ENCODE peak calls at places on chromosomes 3 and 15, in six cellular contexts. One of them, this sample, is unnamed.

GRCh38 chr3:152352559-152352958 is 83.8 kb downstream of the MBNL1 start:
- DNase-seq in HCT116: no peak
- DNase-seq in K562: no peak
- DNase-seq in SK-N-SH: no peak
- DNase-seq in HepG2: no peak
- DNase-seq in H1: no peak
- DNase-seq in this sample: no peak

GRCh38 chr15:74793135-74794028 is 11.5 kb downstream of the CSK start:
- DNase-seq in HCT116: no peak
- DNase-seq in K562: no peak
- DNase-seq in SK-N-SH: no peak
- DNase-seq in HepG2: no peak
- DNase-seq in H1: no peak
- DNase-seq in this sample: no peak

GRCh38 chr15:31108836-31109235 is 7.3 kb upstream of the TRPM1 start:
- DNase-seq in HCT116: no peak
- DNase-seq in K562: no peak
- DNase-seq in SK-N-SH: no peak
- DNase-seq in HepG2: no peak
- DNase-seq in H1: no peak
- DNase-seq in this sample: no peak

GRCh38 chr15:67840747-67841634 is 1.1 kb upstream of the RNU6-1 start:
- DNase-seq in HCT116: no peak
- DNase-seq in K562: peak
- DNase-seq in SK-N-SH: peak
- DNase-seq in HepG2: peak
- DNase-seq in H1: no peak
- DNase-seq in this sample: no peak

GRCh38 chr3:183781246-183781645 is 44.1 kb downstream of the MAP6D1 start:
- DNase-seq in HCT116: no peak
- DNase-seq in K562: no peak
- DNase-seq in SK-N-SH: no peak
- DNase-seq in HepG2: no peak
- DNase-seq in H1: no peak
- DNase-seq in this sample: no peak

GRCh38 chr3:134867277-134867676 is 72.2 kb downstream of the EPHB1 start:
- DNase-seq in HCT116: no peak
- DNase-seq in K562: no peak
- DNase-seq in SK-N-SH: no peak
- DNase-seq in HepG2: no peak
- DNase-seq in H1: no peak
- DNase-seq in this sample: no peak

GRCh38 chr3:42491876-42492507 is 10.5 kb upstream of the VIPR1 start:
- DNase-seq in HCT116: no peak
- DNase-seq in K562: no peak
- DNase-seq in SK-N-SH: no peak
- DNase-seq in HepG2: no peak
- DNase-seq in H1: no peak
- DNase-seq in this sample: no peak

GRCh38 chr3:49745986-49746385 is 22.2 kb upstream of the GMPPB start:
- DNase-seq in HCT116: no peak
- DNase-seq in K562: no peak
- DNase-seq in SK-N-SH: no peak
- DNase-seq in HepG2: no peak
- DNase-seq in H1: no peak
- DNase-seq in this sample: no peak

GRCh38 chr3:57929988-57930387 is 78.2 kb upstream of the FLNB start:
- DNase-seq in HCT116: no peak
- DNase-seq in K562: no peak
- DNase-seq in SK-N-SH: no peak
- DNase-seq in HepG2: no peak
- DNase-seq in H1: no peak
- DNase-seq in this sample: no peak

GRCh38 chr3:51874889-51875288 is 512 bp downstream of the IQCF5 start:
- DNase-seq in HCT116: no peak
- DNase-seq in K562: no peak
- DNase-seq in SK-N-SH: no peak
- DNase-seq in HepG2: no peak
- DNase-seq in H1: no peak
- DNase-seq in this sample: no peak

GRCh38 chr15:44490628-44491027 is 46.3 kb upstream of the EIF3J start:
- DNase-seq in HCT116: no peak
- DNase-seq in K562: no peak
- DNase-seq in SK-N-SH: no peak
- DNase-seq in HepG2: no peak
- DNase-seq in H1: no peak
- DNase-seq in this sample: no peak
- TF ChIP-seq JUND in HCT116: no peak
- TF ChIP-seq JUND in K562: no peak
- TF ChIP-seq JUND in SK-N-SH: peak
- TF ChIP-seq JUND in HepG2: no peak
- TF ChIP-seq JUND in H1: no peak
- TF ChIP-seq JUND in this sample: no peak

GRCh38 chr3:132265488-132265887 is 51.7 kb upstream of the ACP3 start:
- DNase-seq in HCT116: no peak
- DNase-seq in K562: no peak
- DNase-seq in SK-N-SH: no peak
- DNase-seq in HepG2: no peak
- DNase-seq in H1: no peak
- DNase-seq in this sample: no peak
- TF ChIP-seq JUND in HCT116: no peak
- TF ChIP-seq JUND in K562: no peak
- TF ChIP-seq JUND in SK-N-SH: no peak
- TF ChIP-seq JUND in HepG2: no peak
- TF ChIP-seq JUND in H1: no peak
- TF ChIP-seq JUND in this sample: no peak

GRCh38 chr3:39126532-39127071 is 19.1 kb downstream of the TTC21A start:
- DNase-seq in HCT116: no peak
- DNase-seq in K562: peak
- DNase-seq in SK-N-SH: peak
- DNase-seq in HepG2: peak
- DNase-seq in H1: no peak
- DNase-seq in this sample: peak
- TF ChIP-seq JUND in HCT116: no peak
- TF ChIP-seq JUND in K562: no peak
- TF ChIP-seq JUND in SK-N-SH: no peak
- TF ChIP-seq JUND in HepG2: no peak
- TF ChIP-seq JUND in H1: no peak
- TF ChIP-seq JUND in this sample: no peak

GRCh38 chr3:24505678-24506560 is 11.3 kb upstream of the THRB start:
- DNase-seq in HCT116: no peak
- DNase-seq in K562: peak
- DNase-seq in SK-N-SH: no peak
- DNase-seq in HepG2: no peak
- DNase-seq in H1: no peak
- DNase-seq in this sample: no peak

GRCh38 chr3:24500806-24501205 is 6.2 kb upstream of the THRB start:
- DNase-seq in HCT116: no peak
- DNase-seq in K562: no peak
- DNase-seq in SK-N-SH: no peak
- DNase-seq in HepG2: no peak
- DNase-seq in H1: no peak
- DNase-seq in this sample: no peak

GRCh38 chr3:24502690-24503089 is 8.0 kb upstream of the THRB start:
- DNase-seq in HCT116: no peak
- DNase-seq in K562: peak
- DNase-seq in SK-N-SH: no peak
- DNase-seq in HepG2: no peak
- DNase-seq in H1: no peak
- DNase-seq in this sample: no peak

GRCh38 chr3:24504765-24505164 is 10.1 kb upstream of the THRB start:
- DNase-seq in HCT116: no peak
- DNase-seq in K562: no peak
- DNase-seq in SK-N-SH: no peak
- DNase-seq in HepG2: no peak
- DNase-seq in H1: no peak
- DNase-seq in this sample: no peak

GRCh38 chr3:24503499-24504176 is 9.0 kb upstream of the THRB start:
- DNase-seq in HCT116: no peak
- DNase-seq in K562: no peak
- DNase-seq in SK-N-SH: no peak
- DNase-seq in HepG2: no peak
- DNase-seq in H1: no peak
- DNase-seq in this sample: no peak
- TF ChIP-seq JUND in HCT116: no peak
- TF ChIP-seq JUND in K562: no peak
- TF ChIP-seq JUND in SK-N-SH: no peak
- TF ChIP-seq JUND in HepG2: no peak
- TF ChIP-seq JUND in H1: no peak
- TF ChIP-seq JUND in this sample: no peak

GRCh38 chr3:126934149-126934548 is 48.8 kb upstream of the PLXNA1 start:
- DNase-seq in HCT116: no peak
- DNase-seq in K562: no peak
- DNase-seq in SK-N-SH: peak
- DNase-seq in HepG2: no peak
- DNase-seq in H1: no peak
- DNase-seq in this sample: no peak
- TF ChIP-seq JUND in HCT116: no peak
- TF ChIP-seq JUND in K562: no peak
- TF ChIP-seq JUND in SK-N-SH: no peak
- TF ChIP-seq JUND in HepG2: no peak
- TF ChIP-seq JUND in H1: no peak
- TF ChIP-seq JUND in this sample: no peak

GRCh38 chr3:63880653-63881052 is 17.0 kb downstream of the ATXN7 start:
- DNase-seq in HCT116: no peak
- DNase-seq in K562: no peak
- DNase-seq in SK-N-SH: no peak
- DNase-seq in HepG2: no peak
- DNase-seq in H1: no peak
- DNase-seq in this sample: no peak
- TF ChIP-seq JUND in HCT116: no peak
- TF ChIP-seq JUND in K562: no peak
- TF ChIP-seq JUND in SK-N-SH: no peak
- TF ChIP-seq JUND in HepG2: no peak
- TF ChIP-seq JUND in H1: no peak
- TF ChIP-seq JUND in this sample: no peak

GRCh38 chr3:8538904-8539303 is 37.3 kb downstream of the LMCD1 start:
- DNase-seq in HCT116: no peak
- DNase-seq in K562: no peak
- DNase-seq in SK-N-SH: no peak
- DNase-seq in HepG2: peak
- DNase-seq in H1: no peak
- DNase-seq in this sample: no peak

GRCh38 chr3:8540456-8540855 is 38.8 kb downstream of the LMCD1 start:
- DNase-seq in HCT116: no peak
- DNase-seq in K562: no peak
- DNase-seq in SK-N-SH: no peak
- DNase-seq in HepG2: no peak
- DNase-seq in H1: no peak
- DNase-seq in this sample: no peak

GRCh38 chr3:8538223-8538622 is 36.6 kb downstream of the LMCD1 start:
- DNase-seq in HCT116: no peak
- DNase-seq in K562: no peak
- DNase-seq in SK-N-SH: no peak
- DNase-seq in HepG2: no peak
- DNase-seq in H1: no peak
- DNase-seq in this sample: no peak

GRCh38 chr3:8537440-8537839 is 35.8 kb downstream of the LMCD1 start:
- DNase-seq in HCT116: no peak
- DNase-seq in K562: no peak
- DNase-seq in SK-N-SH: no peak
- DNase-seq in HepG2: no peak
- DNase-seq in H1: no peak
- DNase-seq in this sample: no peak

DNA sequence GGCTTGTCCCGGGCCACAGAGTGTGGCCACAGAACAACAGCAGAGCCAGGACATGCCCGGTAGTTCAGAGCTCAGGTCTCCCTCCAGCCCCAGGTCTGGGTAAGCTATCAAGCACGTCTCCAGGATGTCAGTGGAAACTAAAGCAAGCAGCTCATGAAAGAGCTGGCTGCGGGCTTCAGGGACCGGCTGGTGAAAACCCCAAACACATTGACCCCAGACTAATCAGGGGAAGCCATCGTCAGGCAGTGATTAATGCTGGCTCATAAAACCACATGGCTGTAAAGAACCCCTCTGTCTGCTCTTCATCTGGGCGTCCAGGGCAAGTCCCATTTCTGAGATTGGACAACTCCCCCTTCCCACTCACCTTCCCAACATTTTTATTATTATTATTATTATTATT is 37.8 kb downstream of the LMCD1 start:
- DNase-seq in HCT116: no peak
- DNase-seq in K562: no peak
- DNase-seq in SK-N-SH: no peak
- DNase-seq in HepG2: no peak
- DNase-seq in H1: no peak
- DNase-seq in this sample: no peak
- TF ChIP-seq JUND in HCT116: no peak
- TF ChIP-seq JUND in K562: no peak
- TF ChIP-seq JUND in SK-N-SH: no peak
- TF ChIP-seq JUND in HepG2: no peak
- TF ChIP-seq JUND in H1: no peak
- TF ChIP-seq JUND in this sample: no peak

GRCh38 chr15:66670698-66671580 is 31.1 kb upstream of the SMAD6 start:
- DNase-seq in HCT116: peak
- DNase-seq in K562: peak
- DNase-seq in SK-N-SH: peak
- DNase-seq in HepG2: peak
- DNase-seq in H1: peak
- DNase-seq in this sample: peak
- TF ChIP-seq JUND in HCT116: no peak
- TF ChIP-seq JUND in K562: no peak
- TF ChIP-seq JUND in SK-N-SH: no peak
- TF ChIP-seq JUND in HepG2: no peak
- TF ChIP-seq JUND in H1: no peak
- TF ChIP-seq JUND in this sample: no peak

GRCh38 chr3:13896473-13897154 is 16.7 kb upstream of the WNT7A start:
- DNase-seq in HCT116: peak
- DNase-seq in K562: peak
- DNase-seq in SK-N-SH: peak
- DNase-seq in HepG2: peak
- DNase-seq in H1: no peak
- DNase-seq in this sample: peak
- TF ChIP-seq JUND in HCT116: no peak
- TF ChIP-seq JUND in K562: no peak
- TF ChIP-seq JUND in SK-N-SH: no peak
- TF ChIP-seq JUND in HepG2: no peak
- TF ChIP-seq JUND in H1: no peak
- TF ChIP-seq JUND in this sample: no peak